ENCODE peak calls at places on chromosomes 3 and 15, in four cellular contexts. H, X, U and O are unnamed samples.

GRCh38 chr3:23600178-23600577 is 205.6 kb upstream of the UBE2E1 start:
- DNase-seq in X (peak; percentile 1), U (peak; percentile 85), H (no peak), O (no peak)

GRCh38 chr3:125375950-125376679 is 990 bp upstream of the ZNF148 start:
- DNase-seq in H (no peak), U (no peak), X (peak; percentile 20), O (no peak)

GRCh38 chr15:68218331-68218730 is 11.2 kb downstream of the CLN6 start:
- DNase-seq in H (no peak), X (no peak), U (no peak), O (no peak)

GRCh38 chr15:62519900-62520299 is 354.8 kb upstream of the C2CD4B start:
- DNase-seq in X (no peak), U (no peak), H (no peak), O (no peak)

GRCh38 chr3:156174229-156174847 is 54.0 kb downstream of the KCNAB1 start:
- DNase-seq in X (no peak), U (peak; percentile 69), H (no peak), O (no peak)

GRCh38 chr15:59140422-59141226 is 35.7 kb downstream of the CCNB2 start:
- DNase-seq in X (no peak), H (no peak), U (no peak), O (no peak)

GRCh38 chr15:62932436-62932835 is 110.1 kb upstream of the TPM1 start:
- DNase-seq in X (no peak), U (peak; percentile 67), H (no peak), O (no peak)

GRCh38 chr3:13338231-13338630 is 81.9 kb downstream of the NUP210 start:
- DNase-seq in X (no peak), H (no peak), U (no peak), O (no peak)

GRCh38 chr3:21665444-21665843 is 85.6 kb downstream of the ZNF385D start:
- DNase-seq in H (no peak), X (no peak), U (peak; percentile 42), O (no peak)

GRCh38 chr3:180123928-180124327 is 87.2 kb upstream of the PEX5L start:
- DNase-seq in H (no peak), X (no peak), U (no peak), O (no peak)

GRCh38 chr3:184260571-184261269 is 633 bp downstream of the CAMK2N2 start:
- DNase-seq in H (no peak), X (no peak), U (no peak), O (no peak)

GRCh38 chr3:50617096-50617791 is at the start of gene MAPKAPK3:
- DNase-seq in U (no peak), X (no peak), H (no peak), O (peak; percentile 39)

GRCh38 chr3:47128110-47128509 is 35.8 kb downstream of the SETD2 start:
- DNase-seq in H (no peak), U (no peak), X (no peak), O (no peak)

GRCh38 chr15:66293419-66294156 is at the start of gene DIS3L:
- DNase-seq in X (no peak), H (peak; percentile 37), U (peak; percentile 43), O (peak; percentile 63)

GRCh38 chr3:25907081-25907480 is 117.2 kb downstream of the OXSM start:
- DNase-seq in X (no peak), U (no peak), H (no peak), O (no peak)

GRCh38 chr3:115800489-115801080 is 177.3 kb downstream of the GAP43 start:
- DNase-seq in U (peak; percentile 55), H (no peak), X (no peak), O (no peak)

GRCh38 chr3:159787191-159787590 is 201.4 kb upstream of the IL12A start:
- DNase-seq in X (no peak), U (peak; percentile 87), H (no peak), O (no peak)

GRCh38 chr3:114958930-114959329 is 188.2 kb downstream of the ZBTB20 start:
- DNase-seq in X (no peak), U (no peak), H (no peak), O (no peak)

GRCh38 chr3:67774676-67775075 is 120.3 kb upstream of the SUCLG2 start:
- DNase-seq in U (no peak), H (no peak), X (no peak), O (no peak)

GRCh38 chr3:158160958-158161357 is 51.1 kb downstream of the RSRC1 start:
- DNase-seq in X (no peak), U (peak; percentile 73), H (no peak), O (no peak)

GRCh38 chr3:37673391-37673790 is 188.3 kb upstream of the CTDSPL start:
- DNase-seq in H (no peak), U (no peak), X (no peak), O (no peak)